ENCODE peak calls at places on chromosomes 6 and 20, in ten cellular contexts. A, B, X, F, U, S, J, Y, I and K are unnamed samples. For H3K4me1, the result is how much of the 10 kb centered on the place peaks cover.

GRCh38 chr6:142045380-142046270 is 87.1 kb upstream of the GJE1 start:
- DNase-seq in A (no peak), B (no peak), X (no peak), F (no peak), U (no peak), S (no peak), J (no peak), Y (no peak), I (no peak), K (no peak)

GRCh38 chr6:113434641-113435040 is 422.5 kb upstream of the MARCKS start:
- DNase-seq in A (no peak), B (no peak), X (no peak), F (no peak), U (no peak), S (no peak), J (no peak), Y (no peak), I (no peak), K (no peak)

GRCh38 chr6:43221046-43221773 is 8.1 kb downstream of the DNPH1 start:
- DNase-seq in A (no peak), B (peak), X (peak), F (no peak), U (no peak), S (no peak), J (no peak), Y (no peak), I (no peak), K (peak)

GRCh38 chr6:159267165-159267564 is 98.0 kb downstream of the FNDC1 start:
- DNase-seq in A (peak), B (no peak), X (no peak), F (no peak), U (no peak), S (no peak), J (no peak), Y (no peak), I (no peak), K (no peak)

GRCh38 chr6:52574709-52575489 is 2.0 kb downstream of the TRAM2 start:
- DNase-seq in A (no peak), B (peak), X (no peak), F (peak), U (no peak), S (no peak), J (peak), Y (no peak), I (no peak), K (peak)

GRCh38 chr6:106974999-106975698 is 620 bp upstream of the CD24 start:
- DNase-seq in A (peak), B (peak), X (peak), F (no peak), U (peak), S (peak), J (no peak), Y (no peak), I (peak), K (peak)

GRCh38 chr6:98416027-98416426 is 418.3 kb upstream of the POU3F2 start:
- DNase-seq in A (no peak), B (no peak), X (no peak), F (no peak), U (no peak), S (no peak), J (no peak), Y (no peak), I (no peak), K (no peak)

GRCh38 chr6:109446072-109446471 is 5.5 kb downstream of the SMPD2 start:
- DNase-seq in A (no peak), B (no peak), X (no peak), F (no peak), U (no peak), S (no peak), J (no peak), Y (no peak), I (no peak), K (no peak)

GRCh38 chr6:93790976-93791375 is 371.6 kb upstream of the EPHA7 start:
- DNase-seq in A (no peak), B (no peak), X (no peak), F (no peak), U (no peak), S (no peak), J (no peak), Y (no peak), I (no peak), K (no peak)

GRCh38 chr6:15400572-15401004 is 154.7 kb downstream of the JARID2 start:
- DNase-seq in A (no peak), B (no peak), X (peak), F (no peak), U (peak), S (peak), J (no peak), Y (peak), I (no peak), K (peak)

GRCh38 chr6:69220293-69220847 is 576.4 kb downstream of the LMBRD1 start:
- DNase-seq in A (no peak), B (no peak), X (no peak), F (no peak), U (no peak), S (no peak), J (no peak), Y (no peak), I (no peak), K (no peak)

GRCh38 chr6:145699462-145699861 is 35.9 kb downstream of the EPM2A start:
- DNase-seq in A (no peak), B (no peak), X (no peak), F (no peak), U (no peak), S (no peak), J (no peak), Y (no peak), I (no peak), K (no peak)

GRCh38 chr6:98124176-98124575 is 710.2 kb upstream of the POU3F2 start:
- DNase-seq in A (no peak), B (no peak), X (no peak), F (no peak), U (no peak), S (no peak), J (no peak), Y (no peak), I (no peak), K (no peak)

GRCh38 chr20:24378651-24379050 is 90.8 kb upstream of the SYNDIG1 start:
- DNase-seq in A (no peak), B (no peak), X (no peak), F (no peak), U (no peak), S (no peak), J (no peak), Y (no peak), I (no peak), K (no peak)

GRCh38 chr20:12875510-12875909 is 133.3 kb upstream of the SPTLC3 start:
- DNase-seq in A (no peak), B (no peak), X (no peak), F (no peak), U (no peak), S (no peak), J (no peak), Y (no peak), I (no peak), K (no peak)

DNA sequence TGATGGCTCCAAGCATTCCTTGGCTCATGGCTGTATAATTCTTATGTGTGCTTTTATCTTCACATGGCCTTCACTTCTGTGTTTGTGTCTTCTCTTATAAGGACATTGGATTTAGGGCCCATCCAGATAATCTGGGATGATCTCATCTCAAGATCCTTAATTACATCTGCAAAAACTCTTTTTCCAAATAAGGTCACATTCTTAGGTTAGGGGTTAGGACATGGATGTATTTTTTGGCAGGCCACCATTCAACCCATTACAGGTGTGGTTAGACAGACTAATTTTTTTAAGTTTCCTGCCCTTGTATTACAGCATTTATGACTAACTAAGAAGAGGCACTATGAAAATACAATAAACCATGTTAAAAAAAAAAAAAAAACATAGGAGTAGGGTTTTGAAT is 254.0 kb downstream of the TPBG start:
- DNase-seq in A (no peak), B (no peak), X (no peak), F (no peak), U (no peak), S (no peak), J (no peak), Y (no peak), I (no peak), K (no peak)
- H3K4me3 ChIP-seq in A (no peak), B (no peak), X (no peak), F (no peak), U (no peak), S (no peak), J (no peak), Y (no peak), I (no peak), K (no peak)

GRCh38 chr20:53645582-53645897 is 51.9 kb upstream of the ZNF217 start:
- DNase-seq in A (no peak), B (no peak), X (no peak), F (no peak), U (no peak), S (no peak), J (no peak), Y (no peak), I (no peak), K (no peak)
- H3K4me1 ChIP-seq in A (under half), B (under half), X (under half), F (under half), U (under half), S (under half), J (under half), Y (under half), I (under half), K (under half)

GRCh38 chr20:47353697-47354387 is 2.7 kb downstream of the ZMYND8 start:
- DNase-seq in A (no peak), B (no peak), X (no peak), F (no peak), U (no peak), S (no peak), J (no peak), Y (no peak), I (no peak), K (no peak)
- H3K4me3 ChIP-seq in A (peak), B (no peak), X (peak), F (peak), U (peak), S (no peak), J (no peak), Y (no peak), I (peak), K (no peak)

GRCh38 chr6:4560225-4561077 is 215.8 kb upstream of the CDYL start:
- DNase-seq in A (no peak), B (no peak), X (no peak), F (no peak), U (no peak), S (no peak), J (no peak), Y (no peak), I (no peak), K (no peak)

GRCh38 chr6:4561078-4561435 is 215.1 kb upstream of the CDYL start:
- DNase-seq in A (no peak), B (no peak), X (no peak), F (no peak), U (no peak), S (no peak), J (no peak), Y (no peak), I (no peak), K (no peak)

GRCh38 chr6:4559281-4559875 is 216.8 kb upstream of the CDYL start:
- DNase-seq in A (no peak), B (no peak), X (no peak), F (no peak), U (no peak), S (no peak), J (no peak), Y (no peak), I (no peak), K (no peak)

GRCh38 chr6:4563877-4564276 is 212.3 kb upstream of the CDYL start:
- DNase-seq in A (no peak), B (no peak), X (no peak), F (no peak), U (no peak), S (no peak), J (no peak), Y (no peak), I (no peak), K (no peak)

DNA sequence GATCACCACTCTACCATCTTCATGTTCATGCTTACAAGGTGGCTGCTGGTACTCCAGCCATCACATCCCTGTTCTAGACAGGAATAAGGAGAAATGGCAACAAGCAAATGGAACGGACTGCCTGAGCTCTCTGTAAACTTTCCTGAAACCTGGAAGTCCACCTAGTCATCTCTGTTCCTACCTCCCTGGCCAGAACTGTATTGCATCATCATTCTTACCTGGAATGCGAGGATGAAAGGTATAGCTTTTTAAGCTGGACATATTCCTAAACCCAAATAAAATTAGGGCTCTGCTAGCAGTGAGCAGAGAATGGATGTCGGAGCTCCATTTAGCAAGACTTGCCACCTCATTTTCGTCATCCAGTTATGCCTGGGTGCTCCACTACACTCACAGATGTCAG is 214.4 kb upstream of the CDYL start:
- DNase-seq in A (no peak), B (no peak), X (no peak), F (no peak), U (no peak), S (no peak), J (no peak), Y (no peak), I (no peak), K (no peak)
- H3K4me1 ChIP-seq in A (under half), B (under half), X (under half), F (under half), U (under half), S (under half), J (under half), Y (under half), I (under half), K (under half)

GRCh38 chr20:44584103-44584690 is 1.8 kb downstream of the PKIG start:
- DNase-seq in A (peak), B (no peak), X (no peak), F (no peak), U (no peak), S (no peak), J (no peak), Y (no peak), I (no peak), K (no peak)

GRCh38 chr20:44581515-44581914 is 864 bp upstream of the PKIG start:
- DNase-seq in A (no peak), B (no peak), X (no peak), F (no peak), U (no peak), S (no peak), J (no peak), Y (no peak), I (no peak), K (no peak)

GRCh38 chr20:44582321-44583025 is at the start of gene PKIG:
- DNase-seq in A (peak), B (no peak), X (peak), F (no peak), U (no peak), S (no peak), J (no peak), Y (no peak), I (no peak), K (no peak)

GRCh38 chr20:44585042-44585968 is 2.9 kb downstream of the PKIG start:
- DNase-seq in A (peak), B (no peak), X (no peak), F (no peak), U (no peak), S (no peak), J (no peak), Y (no peak), I (no peak), K (no peak)

GRCh38 chr20:44583179-44583578 is 800 bp downstream of the PKIG start:
- DNase-seq in A (no peak), B (no peak), X (no peak), F (no peak), U (no peak), S (no peak), J (no peak), Y (no peak), I (no peak), K (no peak)
- H3K4me3 ChIP-seq in A (peak), B (peak), X (peak), F (no peak), U (no peak), S (no peak), J (no peak), Y (peak), I (no peak), K (peak)